ENCODE peak calls at places on chromosomes 1 and 21, in five cellular contexts. J is left ventricle myocardium inferior, Q is kidney, H is heart left ventricle, B is breast epithelium. T is an unnamed sample. For H3K4me1, the result is how much of the 10 kb centered on the place peaks cover.

GRCh38 chr1:151060241-151061011 is at the start of gene MLLT11:
- DNase-seq in B (no peak), Q (no peak), H (peak), J (peak), T (peak)

GRCh38 chr1:78491311-78492071 is 717 bp downstream of the PTGFR start:
- DNase-seq in H (no peak), J (peak), B (no peak), Q (peak), T (peak)

GRCh38 chr21:40284481-40284880 is 417.2 kb downstream of the PCP4 start:
- DNase-seq in H (no peak), Q (no peak), J (no peak), B (no peak), T (no peak)

GRCh38 chr1:12434174-12434573 is 183.8 kb downstream of the DHRS3 start:
- DNase-seq in H (no peak), B (no peak), J (no peak), Q (no peak), T (peak)

GRCh38 chr1:39902121-39902807 is 547 bp upstream of the MYCL start:
- DNase-seq in J (peak), Q (peak), B (peak), H (peak), T (no peak)

GRCh38 chr1:184385863-184386262 is 966 bp upstream of the C1orf21 start:
- DNase-seq in J (no peak), H (no peak), Q (no peak), B (no peak), T (no peak)

GRCh38 chr1:8687053-8687452 is 130.4 kb downstream of the RERE start:
- DNase-seq in J (no peak), Q (no peak), H (no peak), B (no peak), T (peak)

GRCh38 chr1:198179556-198179981 is 22.8 kb downstream of the NEK7 start:
- DNase-seq in J (no peak), B (no peak), H (no peak), Q (no peak), T (no peak)

GRCh38 chr1:4880621-4881020 is 226.2 kb downstream of the AJAP1 start:
- DNase-seq in B (no peak), Q (no peak), J (no peak), H (no peak), T (no peak)

GRCh38 chr1:2415337-2415736 is 3.0 kb upstream of the PEX10 start:
- DNase-seq in Q (no peak), B (no peak), J (no peak), H (no peak), T (no peak)
- H3K4me1 ChIP-seq in Q (under half), B (under half), J (under half), H (under half), T (under half)

DNA sequence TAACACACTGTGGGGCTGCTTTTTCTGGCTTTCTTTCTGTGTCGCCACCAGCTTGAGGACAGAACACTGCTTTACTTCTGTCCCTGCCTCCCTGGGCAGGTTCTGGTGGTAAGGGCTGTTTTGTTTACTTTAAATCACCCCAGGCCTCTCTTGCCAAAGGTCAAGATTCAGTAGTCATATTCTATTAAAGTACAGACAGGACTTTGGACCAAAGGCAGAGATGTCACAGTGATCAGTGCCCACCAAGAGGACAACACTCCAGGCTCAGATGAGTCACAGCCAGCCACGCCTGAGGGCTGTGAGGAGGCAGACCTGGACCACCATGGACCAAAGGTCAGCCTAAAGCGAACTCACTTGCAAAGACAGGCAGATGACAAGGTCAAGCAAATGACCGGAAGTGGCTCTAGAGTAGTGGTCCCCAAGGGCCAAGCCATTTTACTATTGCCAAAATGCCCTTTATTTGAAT is 200.0 kb downstream of the RHOU start:
- DNase-seq in Q (no peak), J (no peak), H (no peak), B (no peak), T (no peak)
- H3K27ac ChIP-seq in Q (no peak), J (no peak), H (no peak), B (no peak), T (no peak)

GRCh38 chr1:153624965-153625611 is 2.2 kb downstream of the S100A13 start:
- DNase-seq in B (no peak), J (no peak), H (no peak), Q (peak), T (no peak)
- TF ChIP-seq CTCF in B (no peak), J (no peak), H (no peak), Q (no peak), T (no peak)

GRCh38 chr1:161342836-161343235 is 24.8 kb downstream of the CFAP126 start:
- DNase-seq in J (no peak), H (no peak), Q (no peak), B (no peak), T (no peak)
- H3K4me1 ChIP-seq in J (under half), H (under half), Q (under half), B (under half), T (under half)

DNA sequence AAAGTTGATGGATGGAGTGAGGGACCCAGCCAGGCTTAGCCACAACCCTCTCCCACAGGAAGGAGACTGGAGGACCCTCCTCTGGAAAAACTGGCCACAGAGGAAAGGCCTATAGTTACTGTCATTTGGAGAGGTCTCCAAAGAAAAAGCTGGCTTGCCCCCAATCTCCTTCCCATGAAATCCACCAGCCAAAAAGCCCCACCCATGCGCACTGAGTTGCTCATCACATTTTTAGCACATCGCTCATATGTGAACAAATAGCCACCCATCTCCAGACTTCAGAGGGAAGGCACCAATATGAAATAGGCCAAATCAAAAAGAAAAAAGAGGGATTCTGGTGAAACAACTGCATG is 36.9 kb upstream of the QSOX1 start:
- DNase-seq in Q (no peak), B (no peak), J (no peak), H (peak), T (no peak)
- H3K27ac ChIP-seq in Q (no peak), B (no peak), J (peak), H (no peak), T (no peak)

GRCh38 chr1:247224822-247225221 is 31.1 kb upstream of the VN1R5 start:
- DNase-seq in Q (no peak), J (no peak), B (no peak), H (no peak), T (no peak)

GRCh38 chr1:247222840-247223239 is 33.0 kb upstream of the VN1R5 start:
- DNase-seq in B (no peak), J (no peak), Q (no peak), H (no peak), T (no peak)

DNA sequence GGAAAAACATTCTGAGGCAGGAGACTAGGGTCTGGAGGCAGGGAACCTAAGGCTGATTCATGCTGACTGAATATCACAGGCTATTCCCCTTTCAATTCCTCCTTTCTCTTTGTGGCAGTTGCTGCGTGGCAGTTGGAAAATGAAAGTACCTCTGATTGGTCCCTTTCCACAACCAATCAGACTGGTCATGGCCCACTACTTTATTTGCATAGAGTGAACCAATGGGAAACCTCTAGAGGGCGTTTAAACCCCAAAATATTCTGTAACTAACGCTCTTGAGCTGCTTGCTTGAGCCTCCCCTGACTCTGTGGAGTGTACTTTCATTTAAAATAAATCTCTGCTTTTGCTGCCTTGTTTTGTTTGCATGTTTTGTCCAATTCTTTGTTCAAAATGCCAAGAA is 27.7 kb upstream of the VN1R5 start:
- DNase-seq in J (no peak), B (no peak), Q (no peak), H (no peak), T (peak)
- TF ChIP-seq CTCF in J (no peak), B (no peak), Q (no peak), H (no peak), T (peak)

GRCh38 chr1:234837713-234838112 is 227.7 kb upstream of the IRF2BP2 start:
- DNase-seq in J (no peak), Q (no peak), B (no peak), H (no peak), T (no peak)

GRCh38 chr1:234838182-234838581 is 228.2 kb upstream of the IRF2BP2 start:
- DNase-seq in B (no peak), H (no peak), Q (no peak), J (no peak), T (no peak)

GRCh38 chr1:234836045-234836681 is 226.2 kb upstream of the IRF2BP2 start:
- DNase-seq in H (no peak), B (no peak), Q (no peak), J (no peak), T (no peak)

GRCh38 chr1:234835239-234835638 is 225.3 kb upstream of the IRF2BP2 start:
- DNase-seq in B (no peak), Q (no peak), H (no peak), J (no peak), T (no peak)

GRCh38 chr1:234836786-234837185 is 226.8 kb upstream of the IRF2BP2 start:
- DNase-seq in H (no peak), J (no peak), Q (no peak), B (no peak), T (no peak)
- H3K4me1 ChIP-seq in H (under half), J (under half), Q (under half), B (under half), T (under half)

DNA sequence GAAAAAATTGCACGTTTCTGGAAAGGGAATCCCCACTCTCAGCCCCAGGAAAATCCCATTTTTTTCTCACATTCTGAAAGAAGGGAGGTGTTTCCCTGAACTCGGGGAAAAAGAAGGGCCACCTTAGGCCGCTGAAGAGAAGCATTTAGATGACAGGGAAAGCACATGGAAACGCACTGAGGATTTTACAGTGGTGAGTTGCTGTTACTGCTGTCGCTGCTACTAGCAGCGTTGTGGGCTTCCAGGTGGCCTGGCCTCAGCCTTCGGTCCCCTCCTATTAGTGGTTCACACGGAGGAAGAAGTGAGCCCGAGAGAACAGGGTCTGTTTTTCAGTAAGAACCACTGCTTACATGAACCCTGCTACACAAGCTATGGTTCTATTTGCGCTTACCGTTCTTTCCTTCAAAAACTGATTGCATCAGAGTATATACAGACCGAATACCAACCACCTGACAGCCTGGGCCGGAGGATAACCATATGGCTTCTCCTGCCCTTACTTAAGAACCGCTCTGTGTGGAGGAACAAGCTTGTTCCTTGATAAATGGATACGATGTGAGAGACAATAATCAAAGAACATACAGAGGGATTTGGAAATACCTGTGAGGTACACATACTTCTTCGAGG is 986 bp upstream of the KCNT2 start:
- DNase-seq in J (no peak), B (no peak), H (peak), Q (peak), T (no peak)
- H3K27ac ChIP-seq in J (peak), B (peak), H (peak), Q (peak), T (no peak)

DNA sequence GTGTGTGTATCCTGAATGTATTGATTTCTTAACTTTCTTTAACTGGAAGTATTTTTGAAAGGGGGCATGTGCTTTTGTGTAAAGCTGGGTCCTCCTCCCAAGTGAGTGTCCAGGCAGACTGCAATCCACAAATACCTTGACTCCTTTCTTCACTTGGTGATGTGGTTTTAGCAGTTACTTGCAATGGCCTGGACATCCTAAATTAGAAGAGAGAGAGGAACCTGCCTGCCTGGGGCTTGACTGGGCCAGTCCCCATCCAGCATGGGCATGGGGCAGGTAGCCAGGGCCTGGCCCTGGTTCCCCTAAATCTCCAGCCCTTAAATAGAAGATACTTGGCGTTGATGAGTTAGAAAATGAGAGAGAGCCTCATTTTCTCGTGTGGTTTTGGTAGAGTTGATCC is 159.7 kb downstream of the PGBD5 start:
- DNase-seq in B (no peak), H (no peak), Q (no peak), J (no peak), T (no peak)
- TF ChIP-seq CTCF in B (no peak), H (no peak), Q (no peak), J (no peak), T (no peak)

T was measured in A673.